ENCODE peak calls at places on chromosomes 13 and 19, in five cellular contexts. T, Z, N, P and R are unnamed samples.

GRCh38 chr13:61765181-61765742 is 349.6 kb upstream of the PCDH20 start:
- DNase-seq in Z (no peak), N (no peak), T (no peak), P (no peak), R (no peak)

GRCh38 chr13:26476111-26476743 is 81.3 kb upstream of the WASF3 start:
- DNase-seq in N (no peak), Z (no peak), T (no peak), P (no peak), R (no peak)

GRCh38 chr19:41352609-41353465 is 885 bp downstream of the TGFB1 start:
- DNase-seq in T (peak; percentile 79), N (peak; percentile 44), P (peak; percentile 63), Z (no peak), R (peak; percentile 83)

GRCh38 chr19:5680083-5680436 is 256 bp downstream of the MICOS13 start:
- DNase-seq in N (no peak), Z (no peak), T (peak; percentile 72), P (peak; percentile 54), R (no peak)

GRCh38 chr13:47484564-47484963 is 516.5 kb downstream of the SUCLA2 start:
- DNase-seq in N (no peak), P (no peak), T (no peak), Z (peak; percentile 49), R (no peak)

GRCh38 chr13:84648069-84648640 is 765.9 kb upstream of the SLITRK1 start:
- DNase-seq in N (no peak), Z (no peak), T (no peak), P (no peak), R (no peak)

GRCh38 chr19:43798546-43799409 is 3.5 kb downstream of the LYPD5 start:
- DNase-seq in Z (no peak), T (peak; percentile 65), N (no peak), P (peak; percentile 65), R (no peak)

GRCh38 chr19:50835785-50836542 is 2.6 kb upstream of the KLK15 start:
- DNase-seq in T (peak; percentile 96), N (peak; percentile 26), P (peak; percentile 91), Z (no peak), R (peak; percentile 80)

GRCh38 chr13:40109324-40109958 is 454.0 kb downstream of the COG6 start:
- DNase-seq in P (no peak), T (no peak), N (no peak), Z (peak; percentile 42), R (no peak)

GRCh38 chr19:51339687-51340656 is 2.0 kb downstream of the VSIG10L start:
- DNase-seq in P (peak; percentile 97), Z (peak; percentile 76), N (peak; percentile 98), T (peak; percentile 99), R (peak; percentile 89)

GRCh38 chr13:50365683-50366391 is 350.6 kb downstream of the KCNRG start:
- DNase-seq in P (no peak), T (no peak), Z (no peak), N (no peak), R (no peak)

GRCh38 chr13:49240017-49240416 is 7.7 kb upstream of the CDADC1 start:
- DNase-seq in T (no peak), P (no peak), N (no peak), Z (peak; percentile 5), R (no peak)

GRCh38 chr19:23415561-23416191 is 20.4 kb upstream of the ZNF91 start:
- DNase-seq in Z (no peak), N (no peak), T (peak; percentile 86), P (peak; percentile 47), R (no peak)

GRCh38 chr19:28586501-28586900 is 626.5 kb downstream of the UQCRFS1 start:
- DNase-seq in T (no peak), N (no peak), P (no peak), Z (no peak), R (no peak)

GRCh38 chr13:20128459-20128927 is 32.4 kb downstream of the GJA3 start:
- DNase-seq in Z (no peak), P (no peak), N (no peak), T (peak; percentile 50), R (no peak)

GRCh38 chr13:68588623-68589022 is 1358.5 kb upstream of the PCDH9 start:
- DNase-seq in N (no peak), Z (no peak), T (no peak), P (no peak), R (no peak)

GRCh38 chr19:6233051-6233826 is 46.5 kb downstream of the MLLT1 start:
- DNase-seq in T (no peak), P (no peak), N (no peak), Z (peak; percentile 57), R (no peak)

GRCh38 chr13:97855570-97855970 is 97.9 kb upstream of the IPO5 start:
- DNase-seq in P (no peak), Z (peak; percentile 76), N (no peak), T (peak; percentile 62), R (no peak)

GRCh38 chr13:79936368-79937136 is 404.4 kb downstream of the SPRY2 start:
- DNase-seq in T (peak; percentile 61), N (no peak), P (no peak), Z (peak; percentile 99), R (no peak)

GRCh38 chr13:93289047-93289446 is 62.4 kb downstream of the GPC6 start:
- DNase-seq in N (no peak), Z (no peak), T (no peak), P (no peak), R (no peak)

GRCh38 chr13:78147905-78148304 is 229.3 kb upstream of the EDNRB start:
- DNase-seq in T (no peak), Z (peak; percentile 68), P (no peak), N (no peak), R (no peak)

GRCh38 chr13:75372517-75372916 is 109.5 kb downstream of the TBC1D4 start:
- DNase-seq in N (no peak), T (peak; percentile 42), P (no peak), Z (no peak), R (no peak)

GRCh38 chr19:6577410-6578125 is 13.4 kb downstream of the CD70 start:
- DNase-seq in P (no peak), N (no peak), Z (no peak), T (no peak), R (peak; percentile 54)

GRCh38 chr13:26378116-26378515 is 124.2 kb downstream of the CDK8 start:
- DNase-seq in T (no peak), N (no peak), Z (no peak), P (no peak), R (no peak)

GRCh38 chr13:24148414-24149305 is 11.9 kb upstream of the SPATA13 start:
- DNase-seq in P (no peak), Z (peak; percentile 96), N (no peak), T (no peak), R (no peak)

GRCh38 chr13:110541526-110541920 is 20.0 kb downstream of the RAB20 start:
- DNase-seq in N (no peak), Z (no peak), P (no peak), T (peak; percentile 25), R (no peak)

DNA sequence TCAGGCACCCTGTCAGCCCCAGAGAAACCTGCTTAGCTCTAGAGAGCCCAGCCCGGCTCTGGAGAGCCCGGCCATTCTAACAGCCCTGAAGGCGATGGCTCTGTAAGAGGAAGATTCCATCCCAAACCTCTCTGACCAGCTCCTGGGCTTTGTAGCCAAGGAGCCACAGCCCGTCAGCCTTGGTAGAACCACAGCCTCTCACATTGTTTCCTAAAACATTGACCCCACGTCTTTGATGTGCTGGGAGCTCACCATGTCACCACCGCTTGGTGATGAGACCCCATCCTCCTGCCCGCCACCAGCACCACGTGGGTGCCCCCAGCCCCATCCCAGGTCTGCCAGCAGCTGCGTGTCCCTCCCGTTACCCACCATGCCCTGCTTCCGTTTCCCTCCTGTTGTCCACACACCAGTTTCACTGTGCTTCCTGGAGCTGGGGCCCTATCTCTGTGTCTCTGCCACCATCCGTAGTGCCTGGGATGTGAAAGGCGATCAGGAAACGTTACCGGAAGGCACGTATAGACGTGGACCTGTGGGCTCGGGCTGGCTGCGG is 94.2 kb upstream of the MCF2L start:
- DNase-seq in Z (no peak), T (no peak), P (no peak), N (no peak), R (no peak)
- TF ChIP-seq CTCF in Z (no peak), T (no peak), P (peak; percentile 33), N (no peak), R (no peak)

GRCh38 chr19:16934489-16934888 is 45.7 kb downstream of the F2RL3 start:
- DNase-seq in Z (no peak), P (no peak), T (no peak), N (no peak), R (no peak)
- TF ChIP-seq CTCF in Z (no peak), P (no peak), T (no peak), N (no peak), R (no peak)

GRCh38 chr19:35644206-35644986 is 2.9 kb downstream of the ETV2 start:
- DNase-seq in T (peak; percentile 93), P (peak; percentile 85), Z (peak; percentile 73), N (peak; percentile 87), R (peak; percentile 86)
- TF ChIP-seq CTCF in T (no peak), P (no peak), Z (no peak), N (no peak), R (no peak)

GRCh38 chr13:88979465-88980180 is 1308.5 kb downstream of the SLITRK5 start:
- DNase-seq in T (peak; percentile 6), N (no peak), Z (no peak), P (no peak), R (no peak)
- TF ChIP-seq CTCF in T (no peak), N (no peak), Z (no peak), P (no peak), R (no peak)